ENCODE peak calls at places on chromosomes 4 and X, in seven cellular contexts. Q is small intestine; N is CD8-positive, alpha-beta T cell; L is Karpas-422; G is adipocyte; M is ascending aorta; W is neural progenitor cell. B is an unnamed sample. For H3K4me1, the result is how much of the 10 kb centered on the place peaks cover.

GRCh38 chr4:125736057-125736456 is 421.3 kb downstream of the FAT4 start:
- DNase-seq in Q (no peak), N (no peak), L (peak), G (peak), M (no peak), W (no peak), B (no peak)

GRCh38 chr4:74789518-74789917 is 4.8 kb downstream of the BTC start:
- DNase-seq in Q (no peak), N (no peak), L (no peak), G (no peak), M (no peak), W (no peak), B (no peak)

GRCh38 chr4:103996059-103996458 is 276.3 kb upstream of the TACR3 start:
- DNase-seq in Q (no peak), N (no peak), L (no peak), G (no peak), M (no peak), W (peak), B (no peak)

GRCh38 chrX:28303486-28303885 is 283.8 kb upstream of the IL1RAPL1 start:
- DNase-seq in Q (no peak), N (no peak), L (no peak), G (no peak), M (no peak), W (no peak), B (no peak)

GRCh38 chr4:74900862-74901261 is 32.1 kb upstream of the PARM1 start:
- DNase-seq in Q (no peak), N (no peak), L (no peak), G (no peak), M (no peak), W (no peak), B (no peak)

GRCh38 chr4:38743866-38744265 is 38.9 kb downstream of the TLR10 start:
- DNase-seq in Q (no peak), N (no peak), L (no peak), G (no peak), M (no peak), W (no peak), B (no peak)

GRCh38 chr4:153789741-153790651 is 1.1 kb upstream of the SFRP2 start:
- DNase-seq in Q (no peak), N (no peak), L (no peak), G (no peak), M (no peak), W (peak), B (no peak)

GRCh38 chr4:87118421-87118820 is 102.0 kb downstream of the KLHL8 start:
- DNase-seq in Q (no peak), N (no peak), L (no peak), G (no peak), M (no peak), W (no peak), B (no peak)

GRCh38 chr4:68368566-68369473 is 18.9 kb upstream of the YTHDC1 start:
- DNase-seq in Q (no peak), N (no peak), L (no peak), G (peak), M (no peak), W (no peak), B (no peak)

GRCh38 chr4:41452484-41453225 is 85.3 kb upstream of the LIMCH1 start:
- DNase-seq in Q (no peak), N (no peak), L (no peak), G (no peak), M (no peak), W (no peak), B (no peak)

GRCh38 chr4:126018274-126018673 is 703.5 kb downstream of the FAT4 start:
- DNase-seq in Q (no peak), N (no peak), L (no peak), G (no peak), M (no peak), W (no peak), B (no peak)

GRCh38 chr4:10655968-10656367 is 28.6 kb downstream of the CLNK start:
- DNase-seq in Q (no peak), N (no peak), L (no peak), G (peak), M (no peak), W (no peak), B (no peak)

GRCh38 chrX:134431894-134432293 is 28.1 kb upstream of the HPRT1 start:
- DNase-seq in Q (no peak), N (no peak), L (no peak), G (peak), M (no peak), W (no peak), B (no peak)

GRCh38 chr4:20283039-20283438 is 31.3 kb downstream of the SLIT2 start:
- DNase-seq in Q (no peak), N (no peak), L (no peak), G (no peak), M (no peak), W (peak), B (no peak)

GRCh38 chrX:121641560-121641959 is 594.1 kb downstream of the GLUD2 start:
- DNase-seq in Q (no peak), N (no peak), L (no peak), G (peak), M (no peak), W (no peak), B (no peak)

GRCh38 chr4:163542275-163542674 is 47.8 kb downstream of the TMA16 start:
- DNase-seq in Q (no peak), N (no peak), L (no peak), G (peak), M (no peak), W (no peak), B (no peak)

GRCh38 chrX:23398570-23398969 is 63.9 kb downstream of the PTCHD1 start:
- DNase-seq in Q (no peak), N (no peak), L (no peak), G (no peak), M (no peak), W (no peak), B (no peak)

GRCh38 chr4:102449751-102450352 is 51.3 kb upstream of the NFKB1 start:
- DNase-seq in Q (peak), N (peak), L (peak), G (peak), M (no peak), W (peak), B (no peak)

GRCh38 chr4:149523039-149523438 is 292.6 kb downstream of the IQCM start:
- DNase-seq in Q (no peak), N (no peak), L (no peak), G (no peak), M (no peak), W (no peak), B (no peak)

GRCh38 chr4:149521611-149522010 is 294.0 kb downstream of the IQCM start:
- DNase-seq in Q (peak), N (no peak), L (no peak), G (no peak), M (no peak), W (peak), B (no peak)

GRCh38 chr4:149518471-149518870 is 297.2 kb downstream of the IQCM start:
- DNase-seq in Q (no peak), N (no peak), L (no peak), G (no peak), M (no peak), W (no peak), B (no peak)

DNA sequence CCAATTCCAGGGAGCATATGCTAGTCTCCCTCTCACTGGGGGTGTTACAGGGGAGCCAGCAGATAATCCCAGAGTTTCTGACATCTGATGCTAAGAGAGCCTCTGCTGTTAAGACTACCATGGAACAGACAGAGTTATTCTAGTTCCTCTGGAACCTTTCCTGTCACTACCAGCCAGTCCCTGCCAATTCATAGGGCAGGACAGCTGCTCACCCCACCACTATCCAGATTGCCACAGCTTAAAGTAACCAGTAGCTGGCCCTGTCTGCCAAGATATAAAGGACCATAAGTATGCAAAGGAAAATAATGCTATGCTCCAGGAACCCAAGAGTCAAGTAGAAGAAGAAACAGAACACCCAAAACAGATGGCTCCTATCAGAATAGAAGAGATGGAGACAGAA is 293.6 kb downstream of the IQCM start:
- DNase-seq in Q (no peak), N (no peak), L (no peak), G (no peak), M (no peak), W (no peak), B (no peak)
- H3K4me1 ChIP-seq in Q (under half), N (under half), L (under half), G (under half), M (under half), W (under half), B (under half)

GRCh38 chr4:16217300-16218051 is 8.8 kb downstream of the TAPT1 start:
- DNase-seq in Q (no peak), N (no peak), L (no peak), G (no peak), M (no peak), W (no peak), B (no peak)
- H3K4me1 ChIP-seq in Q (under half), N (half or more), L (under half), G (under half), M (under half), W (under half), B (under half)

GRCh38 chr4:129254126-129254525 is 158.2 kb downstream of the C4orf33 start:
- DNase-seq in Q (no peak), N (no peak), L (no peak), G (peak), M (no peak), W (no peak), B (no peak)

GRCh38 chr4:129246850-129247542 is 151.0 kb downstream of the C4orf33 start:
- DNase-seq in Q (no peak), N (no peak), L (no peak), G (no peak), M (no peak), W (no peak), B (no peak)

GRCh38 chr4:129254526-129254925 is 158.6 kb downstream of the C4orf33 start:
- DNase-seq in Q (no peak), N (no peak), L (no peak), G (peak), M (no peak), W (no peak), B (no peak)

GRCh38 chr4:129248621-129249020 is 152.7 kb downstream of the C4orf33 start:
- DNase-seq in Q (no peak), N (no peak), L (no peak), G (peak), M (no peak), W (no peak), B (no peak)
- H3K4me1 ChIP-seq in Q (under half), N (under half), L (half or more), G (under half), M (under half), W (under half), B (under half)

GRCh38 chrX:107677501-107677901 is 49.2 kb downstream of the PRPS1 start:
- DNase-seq in Q (no peak), N (no peak), L (no peak), G (peak), M (peak), W (peak), B (no peak)
- H3K4me1 ChIP-seq in Q (under half), N (half or more), L (half or more), G (half or more), M (under half), W (under half), B (under half)

DNA sequence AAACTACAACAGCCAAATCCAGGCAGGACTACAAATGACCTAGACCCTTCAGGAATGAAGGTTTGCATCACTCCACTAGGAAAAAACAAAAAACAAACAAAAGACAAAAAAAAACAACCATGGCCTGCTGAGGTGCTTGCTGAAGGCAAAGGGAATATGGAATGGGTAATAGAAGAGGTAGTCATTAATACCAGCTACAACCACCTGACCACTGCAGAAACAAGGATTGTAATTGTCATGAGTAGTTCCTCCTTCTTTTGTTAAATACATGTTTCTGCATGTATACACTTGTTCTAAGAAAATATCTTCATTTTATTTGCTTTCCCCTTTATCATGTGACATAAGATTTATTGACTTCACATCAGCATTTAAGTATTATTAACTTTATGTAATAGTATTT is 409.8 kb upstream of the GRID2 start:
- DNase-seq in Q (no peak), N (no peak), L (no peak), G (no peak), M (no peak), W (no peak), B (no peak)
- H3K4me1 ChIP-seq in Q (under half), N (under half), L (under half), G (under half), M (under half), W (under half), B (under half)

GRCh38 chr4:48673537-48673936 is 106.5 kb downstream of the FRYL start:
- DNase-seq in Q (no peak), N (no peak), L (no peak), G (no peak), M (no peak), W (no peak), B (no peak)

GRCh38 chr4:48667148-48667547 is 112.9 kb downstream of the FRYL start:
- DNase-seq in Q (no peak), N (no peak), L (no peak), G (no peak), M (no peak), W (no peak), B (no peak)

GRCh38 chr4:48668254-48669017 is 111.6 kb downstream of the FRYL start:
- DNase-seq in Q (peak), N (no peak), L (no peak), G (no peak), M (no peak), W (no peak), B (no peak)

GRCh38 chr4:48669086-48669485 is 111.0 kb downstream of the FRYL start:
- DNase-seq in Q (peak), N (no peak), L (no peak), G (no peak), M (no peak), W (no peak), B (no peak)

GRCh38 chr4:48670587-48670986 is 109.5 kb downstream of the FRYL start:
- DNase-seq in Q (no peak), N (no peak), L (no peak), G (no peak), M (no peak), W (no peak), B (no peak)
- H3K4me1 ChIP-seq in Q (under half), N (under half), L (under half), G (under half), M (under half), W (under half), B (under half)

DNA sequence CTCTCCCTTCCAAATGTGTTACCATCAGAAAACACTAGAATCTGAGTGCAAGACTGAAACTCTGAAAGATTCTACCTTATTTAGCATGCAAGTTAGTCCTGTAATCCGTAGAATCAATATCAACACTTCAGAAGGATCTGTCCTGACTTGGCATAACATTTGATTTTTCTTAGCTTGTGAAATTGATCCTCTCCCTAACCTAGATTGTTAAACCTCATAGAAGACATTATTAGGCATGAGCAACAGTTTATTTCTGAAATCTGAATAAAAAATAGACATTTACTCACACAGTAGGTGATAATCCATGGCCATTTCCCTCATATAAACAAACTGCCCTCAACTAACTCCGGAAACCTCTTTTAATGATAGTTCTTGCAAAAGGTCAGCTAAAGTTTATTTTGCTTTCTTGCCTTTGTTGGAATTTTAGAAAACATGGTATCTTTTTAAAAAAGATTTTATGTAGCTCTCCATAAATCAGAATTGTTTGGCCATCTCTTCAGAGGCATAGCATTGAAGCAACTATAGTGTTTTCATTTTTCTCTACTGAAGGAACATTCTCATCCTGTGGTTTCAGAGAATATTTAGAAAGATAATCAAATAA is 38.6 kb upstream of the PDLIM5 start:
- DNase-seq in Q (no peak), N (no peak), L (no peak), G (no peak), M (no peak), W (no peak), B (no peak)
- H3K4me1 ChIP-seq in Q (under half), N (under half), L (under half), G (under half), M (under half), W (under half), B (under half)